ENCODE peak calls at places on chromosomes 1 and 21, in six cellular contexts. C, I, L, Y, U and F are unnamed samples.

GRCh38 chr1:29711582-29712274 is 475.4 kb downstream of the PTPRU start:
- DNase-seq in I (peak), Y (no peak), U (no peak), L (no peak), C (no peak), F (peak)

GRCh38 chr1:53210954-53211353 is 9.5 kb downstream of the CZIB start:
- DNase-seq in Y (no peak), I (no peak), C (no peak), U (no peak), L (no peak), F (no peak)

GRCh38 chr1:146032613-146033219 is 11.2 kb upstream of the HJV start:
- DNase-seq in Y (peak), C (no peak), I (peak), L (no peak), U (no peak), F (peak)

GRCh38 chr21:44924611-44925010 is 3.9 kb upstream of the ITGB2 start:
- DNase-seq in C (no peak), Y (no peak), L (no peak), U (no peak), I (no peak), F (no peak)

GRCh38 chr1:205774277-205775014 is 836 bp downstream of the RAB29 start:
- DNase-seq in Y (no peak), I (peak), L (no peak), U (no peak), C (peak), F (no peak)

GRCh38 chr21:43827015-43827611 is 37.7 kb downstream of the RRP1 start:
- DNase-seq in Y (no peak), C (no peak), U (no peak), L (no peak), I (peak), F (peak)

GRCh38 chr1:93681095-93681548 is 515 bp downstream of the BCAR3 start:
- DNase-seq in L (no peak), I (peak), Y (no peak), C (no peak), U (no peak), F (peak)

GRCh38 chr1:100219879-100220278 is 29.8 kb downstream of the DBT start:
- DNase-seq in U (no peak), I (peak), C (no peak), L (no peak), Y (no peak), F (no peak)

GRCh38 chr1:46488343-46489168 is 1.1 kb upstream of the DMBX1 start:
- DNase-seq in L (no peak), U (no peak), I (peak), Y (no peak), C (peak), F (peak)

GRCh38 chr1:198848206-198848605 is 209.4 kb downstream of the PTPRC start:
- DNase-seq in Y (no peak), I (peak), U (no peak), C (no peak), L (no peak), F (peak)

GRCh38 chr1:204563324-204563723 is 47.1 kb downstream of the MDM4 start:
- DNase-seq in U (no peak), Y (no peak), L (no peak), C (no peak), I (no peak), F (no peak)

GRCh38 chr1:113761937-113762336 is 2.7 kb upstream of the PHTF1 start:
- DNase-seq in I (no peak), Y (no peak), U (no peak), C (no peak), L (no peak), F (no peak)

GRCh38 chr1:225762002-225762441 is 15.6 kb upstream of the SRP9 start:
- DNase-seq in U (no peak), C (no peak), Y (no peak), I (peak), L (no peak), F (peak)

GRCh38 chr1:14538335-14538734 is 60.1 kb upstream of the KAZN start:
- DNase-seq in L (no peak), I (no peak), U (no peak), Y (no peak), C (no peak), F (no peak)

GRCh38 chr1:5451671-5452070 is 540.6 kb downstream of the NPHP4 start:
- DNase-seq in U (no peak), I (no peak), L (no peak), Y (no peak), C (no peak), F (no peak)

GRCh38 chr1:62728963-62729362 is 40.8 kb upstream of the DOCK7 start:
- DNase-seq in U (no peak), I (no peak), C (no peak), Y (no peak), L (no peak), F (no peak)

GRCh38 chr1:112040891-112041740 is 51.6 kb upstream of the KCND3 start:
- DNase-seq in L (no peak), I (no peak), U (no peak), Y (no peak), C (no peak), F (no peak)

GRCh38 chr1:67314696-67315095 is 7.0 kb downstream of the IL12RB2 start:
- DNase-seq in C (no peak), U (no peak), Y (no peak), I (no peak), L (no peak), F (no peak)

GRCh38 chr21:41359289-41359688 is 2.5 kb upstream of the MX2 start:
- DNase-seq in U (no peak), L (no peak), C (peak), Y (no peak), I (no peak), F (no peak)

GRCh38 chr1:67390041-67390887 is 39.9 kb downstream of the SERBP1 start:
- DNase-seq in I (peak), C (no peak), Y (no peak), U (no peak), L (no peak), F (peak)

GRCh38 chr1:197725975-197726374 is 49.3 kb downstream of the DENND1B start:
- DNase-seq in Y (no peak), I (no peak), C (no peak), L (no peak), U (no peak), F (no peak)

GRCh38 chr1:170707959-170708666 is 44.2 kb downstream of the PRRX1 start:
- DNase-seq in C (no peak), U (no peak), L (no peak), I (peak), Y (no peak), F (peak)

GRCh38 chr1:36080236-36080635 is 3.7 kb upstream of the TEKT2 start:
- DNase-seq in U (no peak), Y (peak), I (no peak), C (no peak), L (no peak), F (peak)

GRCh38 chr21:39347537-39347936 is 1.4 kb downstream of the HMGN1 start:
- DNase-seq in C (no peak), U (no peak), Y (no peak), I (no peak), L (no peak), F (no peak)

GRCh38 chr1:216902669-216903388 is 179.6 kb upstream of the ESRRG start:
- DNase-seq in I (peak), Y (no peak), L (no peak), C (no peak), U (no peak), F (peak)

GRCh38 chr21:29423051-29423450 is 124.3 kb downstream of the BACH1 start:
- DNase-seq in C (no peak), Y (no peak), L (no peak), U (no peak), I (no peak), F (no peak)

GRCh38 chr1:43367026-43367903 is 546 bp downstream of the ELOVL1 start:
- DNase-seq in Y (peak), L (no peak), I (peak), C (no peak), U (no peak), F (no peak)

GRCh38 chr1:9382923-9383491 is 90.3 kb downstream of the SPSB1 start:
- DNase-seq in C (no peak), Y (no peak), U (no peak), L (no peak), I (no peak), F (no peak)

GRCh38 chr1:59279651-59280050 is 17.2 kb upstream of the FGGY start:
- DNase-seq in Y (peak), L (no peak), C (no peak), I (no peak), U (no peak), F (no peak)
- H3K4ac ChIP-seq in Y (no peak), L (no peak), C (no peak), I (no peak), U (no peak), F (no peak)

DNA sequence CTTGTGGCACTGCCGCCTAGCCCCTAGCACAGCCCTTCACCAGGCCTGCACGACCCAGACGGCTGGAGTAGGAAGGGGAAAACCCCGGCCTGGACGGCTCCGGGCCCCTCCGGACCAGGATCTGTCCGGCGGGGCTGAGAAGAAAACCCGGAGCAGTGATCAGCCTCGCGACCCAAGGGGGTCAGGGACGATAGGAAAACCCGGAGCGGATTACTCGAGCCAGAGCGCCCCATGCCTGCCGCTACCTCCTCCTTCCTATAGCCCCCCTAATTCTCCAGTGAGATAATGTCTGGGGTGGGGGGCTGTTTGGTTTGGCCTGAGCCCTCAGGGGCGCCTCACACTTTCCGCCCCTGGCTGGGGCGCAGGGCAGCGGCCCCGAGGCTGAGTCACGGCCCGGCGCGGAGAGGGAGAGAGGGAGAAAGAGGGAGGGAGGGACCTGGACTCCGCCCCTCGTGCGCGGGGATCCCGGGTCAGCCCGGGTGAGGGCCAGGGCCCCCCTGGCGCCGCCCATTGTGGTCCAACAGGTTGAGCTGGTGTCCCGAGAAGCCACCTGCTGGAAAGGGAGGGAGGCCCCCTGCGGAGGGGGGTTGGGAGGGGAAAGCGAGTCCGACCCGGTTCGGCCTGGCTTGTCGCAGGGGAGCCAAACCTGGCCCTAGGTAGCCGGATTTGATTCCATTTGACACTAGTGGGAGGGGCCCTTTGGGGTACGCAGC is 1.7 kb upstream of the ZBTB7B start:
- DNase-seq in Y (peak), I (peak), C (peak), U (no peak), L (peak), F (peak)
- H2AFZ ChIP-seq in Y (peak), I (no peak), C (no peak), U (no peak), L (peak), F (peak)

GRCh38 chr1:150259217-150259616 is 1.6 kb downstream of the CA14 start:
- DNase-seq in U (no peak), I (no peak), C (no peak), Y (no peak), L (no peak), F (no peak)
- H3K4ac ChIP-seq in U (peak), I (no peak), C (no peak), Y (peak), L (no peak), F (no peak)

GRCh38 chr21:28298251-28298672 is 694.4 kb downstream of the LTN1 start:
- DNase-seq in U (no peak), C (no peak), Y (no peak), I (no peak), L (no peak), F (peak)
- H2AFZ ChIP-seq in U (no peak), C (no peak), Y (no peak), I (no peak), L (no peak), F (no peak)

GRCh38 chr1:49841767-49842166 is 182.0 kb downstream of the AGBL4 start:
- DNase-seq in Y (no peak), U (no peak), C (no peak), L (no peak), I (no peak), F (no peak)

GRCh38 chr1:49842596-49842995 is 181.2 kb downstream of the AGBL4 start:
- DNase-seq in L (no peak), C (no peak), Y (no peak), I (no peak), U (no peak), F (no peak)
- H3K4ac ChIP-seq in L (no peak), C (no peak), Y (no peak), I (no peak), U (no peak), F (no peak)

DNA sequence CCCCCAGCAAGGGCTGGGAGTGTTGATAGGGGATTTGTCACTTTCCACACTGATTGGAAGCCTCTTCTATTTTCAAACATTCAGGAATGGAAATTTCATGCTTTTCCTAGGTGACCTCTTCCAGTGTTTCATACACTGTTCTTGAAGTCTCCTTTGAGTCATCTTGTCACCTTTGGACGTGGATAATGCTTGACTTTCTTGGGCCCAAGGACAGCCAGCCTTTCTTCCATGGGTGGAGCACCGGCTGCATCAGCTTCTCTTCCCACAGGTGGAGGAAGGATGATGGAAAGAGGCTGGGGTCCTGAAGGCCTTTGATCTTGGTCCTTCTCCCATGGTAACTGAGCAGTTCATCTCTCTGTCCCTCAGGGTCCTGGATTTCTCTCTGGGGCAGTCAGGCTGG is 11.9 kb upstream of the PIGR start:
- DNase-seq in I (no peak), Y (no peak), L (no peak), U (no peak), C (no peak), F (no peak)
- H2AFZ ChIP-seq in I (no peak), Y (no peak), L (no peak), U (no peak), C (no peak), F (no peak)

GRCh38 chr21:36089946-36090345 is 20.1 kb downstream of the CBR1 start:
- DNase-seq in I (no peak), L (no peak), C (no peak), Y (no peak), U (no peak), F (no peak)
- H3K4ac ChIP-seq in I (no peak), L (no peak), C (no peak), Y (no peak), U (no peak), F (no peak)